ENCODE peak calls at places on chromosomes 7 and 10, in six cellular contexts. W is AML-193; B is K562; H is stimulated activated CD8-positive, alpha-beta memory T cell treated with anti-CD3 and anti-CD28 coated beads, Interleukin-4, amount 100 ng/mL, for 24 hours; D is upper lobe of right lung; C is neural crest cell. Y is an unnamed sample.

GRCh38 chr7:66050990-66051424 is 24.6 kb upstream of the ASL start:
- DNase-seq in C (no peak), W (no peak), B (no peak), H (no peak), D (peak; percentile 77), Y (no peak)

GRCh38 chr7:77759294-77759889 is 38.8 kb downstream of the TMEM60 start:
- DNase-seq in B (peak; percentile 87), H (peak; percentile 29), C (peak; percentile 76), D (no peak), W (peak; percentile 49), Y (peak; percentile 39)

GRCh38 chr7:29565982-29566746 is 2.5 kb downstream of the PRR15 start:
- DNase-seq in H (no peak), B (no peak), C (no peak), D (peak; percentile 75), W (no peak), Y (no peak)

GRCh38 chr7:117445206-117445605 is 17.9 kb upstream of the ASZ1 start:
- DNase-seq in B (no peak), H (no peak), W (no peak), C (no peak), D (no peak), Y (no peak)

GRCh38 chr10:124917939-124918830 is 23.7 kb upstream of the ZRANB1 start:
- DNase-seq in D (no peak), C (no peak), B (no peak), W (no peak), H (no peak), Y (no peak)

GRCh38 chr7:139598642-139599041 is 75.2 kb downstream of the CLEC2L start:
- DNase-seq in C (no peak), W (no peak), H (no peak), B (no peak), D (no peak), Y (no peak)

GRCh38 chr10:66752714-66753113 is 173.1 kb upstream of the LRRTM3 start:
- DNase-seq in D (no peak), W (no peak), H (no peak), C (no peak), B (no peak), Y (no peak)

GRCh38 chr7:149529136-149529718 is 31.6 kb upstream of the ZNF746 start:
- DNase-seq in C (no peak), D (no peak), W (no peak), B (peak; percentile 41), H (no peak), Y (no peak)

GRCh38 chr7:112286294-112287086 is 80.0 kb downstream of the ZNF277 start:
- DNase-seq in W (no peak), D (no peak), H (no peak), B (no peak), C (no peak), Y (no peak)

GRCh38 chr7:123494193-123494796 is 40.1 kb downstream of the IQUB start:
- DNase-seq in H (no peak), W (peak; percentile 53), B (peak; percentile 81), D (no peak), C (no peak), Y (peak; percentile 12)

GRCh38 chr7:55190511-55191160 is 171.8 kb downstream of the EGFR start:
- DNase-seq in H (no peak), B (no peak), W (no peak), D (no peak), C (no peak), Y (no peak)

GRCh38 chr7:68770649-68771048 is 827.6 kb upstream of the AUTS2 start:
- DNase-seq in H (no peak), D (no peak), W (no peak), B (peak; percentile 26), C (no peak), Y (peak; percentile 28)

GRCh38 chr10:86077271-86077670 is 289.3 kb downstream of the GRID1 start:
- DNase-seq in D (no peak), C (no peak), H (no peak), W (no peak), B (no peak), Y (no peak)

GRCh38 chr7:63008366-63008765 is 990.3 kb upstream of the ZNF722 start:
- DNase-seq in C (no peak), B (no peak), W (no peak), D (no peak), H (no peak), Y (no peak)

GRCh38 chr10:78146200-78146599 is 112.5 kb downstream of the RPS24 start:
- DNase-seq in D (no peak), B (no peak), C (no peak), H (no peak), W (no peak), Y (no peak)

GRCh38 chr10:68202965-68203358 is 29.0 kb downstream of the ATOH7 start:
- DNase-seq in W (peak; percentile 20), B (no peak), H (no peak), D (no peak), C (no peak), Y (no peak)

GRCh38 chr10:13882112-13882711 is 295.4 kb downstream of the PRPF18 start:
- DNase-seq in C (no peak), B (peak; percentile 3), H (no peak), D (no peak), W (peak; percentile 67), Y (no peak)

GRCh38 chr10:9175200-9175599 is 1120.7 kb downstream of the GATA3 start:
- DNase-seq in H (no peak), D (no peak), B (no peak), C (no peak), W (no peak), Y (no peak)

GRCh38 chr10:104809288-104810090 is 168.4 kb downstream of the SORCS3 start:
- DNase-seq in C (no peak), W (no peak), B (no peak), D (no peak), H (no peak), Y (no peak)

GRCh38 chr10:26438534-26439269 is 561 bp downstream of the APBB1IP start:
- DNase-seq in D (peak; percentile 87), H (peak; percentile 60), B (no peak), W (peak; percentile 21), C (no peak), Y (no peak)

GRCh38 chr10:31103096-31103495 is 71.4 kb upstream of the ZNF438 start:
- DNase-seq in D (no peak), H (no peak), C (no peak), W (no peak), B (no peak), Y (no peak)

GRCh38 chr7:103048833-103049232 is 25.8 kb downstream of the FBXL13 start:
- DNase-seq in W (no peak), D (no peak), C (no peak), H (no peak), B (peak; percentile 38), Y (no peak)

GRCh38 chr10:71234970-71235681 is 22.8 kb downstream of the UNC5B start:
- DNase-seq in D (peak; percentile 88), B (peak; percentile 55), C (no peak), W (no peak), H (no peak), Y (peak; percentile 59)

GRCh38 chr10:45624724-45625123 is 47.8 kb downstream of the ZFAND4 start:
- DNase-seq in W (no peak), D (no peak), C (no peak), B (no peak), H (no peak), Y (no peak)

GRCh38 chr7:142365410-142365842 is 107.6 kb upstream of the PRSS58 start:
- DNase-seq in B (no peak), D (no peak), W (no peak), C (no peak), H (no peak), Y (no peak)

GRCh38 chr10:88389456-88389855 is 193.7 kb downstream of the RNLS start:
- DNase-seq in D (no peak), C (peak; percentile 18), B (peak; percentile 10), W (peak; percentile 67), H (no peak), Y (no peak)

GRCh38 chr10:132419631-132420468 is 22.9 kb downstream of the PWWP2B start:
- DNase-seq in W (no peak), B (no peak), H (no peak), D (no peak), C (no peak), Y (no peak)

GRCh38 chr7:83410989-83411591 is 237.8 kb downstream of the SEMA3E start:
- DNase-seq in D (no peak), W (peak; percentile 44), B (peak; percentile 36), H (no peak), C (peak; percentile 18), Y (peak; percentile 16)

GRCh38 chr10:86218160-86218559 is 148.4 kb downstream of the GRID1 start:
- DNase-seq in W (no peak), D (no peak), B (no peak), C (no peak), H (no peak), Y (no peak)

GRCh38 chr7:102318482-102318971 is 31.9 kb downstream of the SH2B2 start:
- DNase-seq in C (no peak), H (no peak), W (no peak), B (peak; percentile 23), D (no peak), Y (no peak)

GRCh38 chr10:11468126-11468742 is 143.2 kb downstream of the USP6NL start:
- DNase-seq in D (no peak), C (no peak), W (no peak), B (no peak), H (no peak), Y (no peak)

GRCh38 chr7:13990984-13991790 is 1.7 kb upstream of the ETV1 start:
- DNase-seq in B (peak; percentile 98), H (peak; percentile 65), C (peak; percentile 94), W (no peak), D (peak; percentile 96), Y (peak; percentile 91)

GRCh38 chr10:42781893-42782445 is 626 bp upstream of the BMS1 start:
- DNase-seq in B (peak; percentile 43), D (no peak), W (no peak), C (no peak), H (no peak), Y (no peak)

GRCh38 chr10:116490028-116490662 is 55.6 kb upstream of the PNLIP start:
- DNase-seq in D (no peak), W (peak; percentile 7), C (no peak), B (peak; percentile 10), H (no peak), Y (peak; percentile 40)

GRCh38 chr10:97422921-97423420 is 3.0 kb upstream of the PGAM1 start:
- DNase-seq in B (no peak), H (no peak), W (no peak), C (no peak), D (no peak), Y (no peak)

GRCh38 chr7:69002416-69002815 is 595.9 kb upstream of the AUTS2 start:
- DNase-seq in H (no peak), W (no peak), D (no peak), B (no peak), C (no peak), Y (no peak)

GRCh38 chr7:140972876-140973829 is 41.6 kb downstream of the MRPS33 start:
- DNase-seq in B (no peak), H (no peak), C (no peak), W (no peak), D (no peak), Y (no peak)

Y was measured in HEK293T.